ENCODE peak calls at places on chromosomes 3 and 15, in nine cellular contexts. I, S, J, E, Z, D, A, O and Q are unnamed samples.

GRCh38 chr15:31273258-31273941 is 53.2 kb upstream of the KLF13 start:
- DNase-seq in O (peak; percentile 60), J (no peak), D (no peak), A (no peak), E (no peak), Z (no peak), I (no peak), S (peak; percentile 0), Q (no peak)

GRCh38 chr15:28933710-28934445 is 48.1 kb downstream of the APBA2 start:
- DNase-seq in A (peak; percentile 41), S (no peak), E (no peak), O (no peak), I (no peak), D (no peak), J (no peak), Z (no peak), Q (no peak)

GRCh38 chr3:18010001-18010400 is 267.6 kb upstream of the TBC1D5 start:
- DNase-seq in Z (no peak), D (no peak), I (no peak), O (peak; percentile 61), J (no peak), S (no peak), E (peak; percentile 8), A (no peak), Q (no peak)

GRCh38 chr3:126928921-126929485 is 53.9 kb upstream of the PLXNA1 start:
- DNase-seq in I (no peak), E (no peak), Z (no peak), D (no peak), S (no peak), O (no peak), A (no peak), J (no peak), Q (no peak)

GRCh38 chr3:191328383-191328962 is 721 bp upstream of the CCDC50 start:
- DNase-seq in D (no peak), O (no peak), J (no peak), A (no peak), I (no peak), E (no peak), S (no peak), Z (no peak), Q (no peak)

GRCh38 chr3:34012102-34012461 is 213.7 kb downstream of the PDCD6IP start:
- DNase-seq in E (peak; percentile 99), O (peak; percentile 7), J (no peak), S (no peak), Z (no peak), D (peak; percentile 95), A (peak; percentile 99), I (no peak), Q (peak; percentile 29)

GRCh38 chr3:175266478-175266877 is 407.3 kb downstream of the NAALADL2 start:
- DNase-seq in I (no peak), O (no peak), E (peak; percentile 65), D (no peak), A (peak; percentile 63), S (no peak), J (no peak), Z (no peak), Q (no peak)

GRCh38 chr3:143928056-143928455 is 43.6 kb upstream of the DIPK2A start:
- DNase-seq in D (no peak), E (no peak), Z (no peak), O (no peak), J (no peak), A (no peak), S (no peak), I (no peak), Q (no peak)

GRCh38 chr3:125165189-125165947 is 47.2 kb downstream of the SLC12A8 start:
- DNase-seq in Z (peak; percentile 19), E (peak; percentile 60), J (no peak), D (peak; percentile 61), S (no peak), A (peak; percentile 69), I (no peak), O (no peak), Q (no peak)

GRCh38 chr3:102142379-102143058 is 292.3 kb upstream of the ZPLD1 start:
- DNase-seq in Z (no peak), A (peak; percentile 27), S (no peak), E (no peak), O (no peak), D (no peak), I (no peak), J (no peak), Q (no peak)

GRCh38 chr3:150147776-150148175 is 177.1 kb upstream of the PFN2 start:
- DNase-seq in A (peak; percentile 72), J (no peak), I (no peak), D (no peak), Z (no peak), E (peak; percentile 86), O (no peak), S (no peak), Q (no peak)

GRCh38 chr15:24621630-24622215 is 53.9 kb upstream of the NPAP1 start:
- DNase-seq in Z (no peak), A (no peak), D (no peak), S (no peak), J (no peak), E (no peak), O (no peak), I (no peak), Q (no peak)

GRCh38 chr3:3125977-3126376 is 763 bp upstream of the TRNT1 start:
- DNase-seq in E (no peak), S (no peak), Z (no peak), O (no peak), I (no peak), J (no peak), A (no peak), D (no peak), Q (no peak)

GRCh38 chr3:172106989-172107388 is 67.6 kb downstream of the FNDC3B start:
- DNase-seq in O (peak; percentile 95), J (peak; percentile 40), I (peak; percentile 17), Z (peak; percentile 43), S (peak; percentile 55), E (no peak), A (no peak), D (no peak), Q (no peak)

GRCh38 chr15:89675606-89676005 is 3.6 kb downstream of the PLIN1 start:
- DNase-seq in E (no peak), I (no peak), Z (no peak), D (no peak), J (no peak), A (no peak), S (no peak), O (no peak), Q (no peak)

GRCh38 chr15:58352026-58352929 is 79.5 kb upstream of the LIPC start:
- DNase-seq in A (peak; percentile 48), O (no peak), I (no peak), J (no peak), S (no peak), E (no peak), Z (no peak), D (no peak), Q (no peak)

GRCh38 chr15:78434134-78434533 is 3.9 kb upstream of the IREB2 start:
- DNase-seq in E (no peak), J (no peak), Z (no peak), D (no peak), S (no peak), O (no peak), I (no peak), A (no peak), Q (no peak)

GRCh38 chr3:60708191-60708975 is 542.9 kb downstream of the FHIT start:
- DNase-seq in O (no peak), S (no peak), J (no peak), I (no peak), Z (no peak), D (peak; percentile 3), E (peak; percentile 82), A (peak; percentile 82), Q (no peak)

GRCh38 chr15:72135719-72136118 is 17.5 kb downstream of the SENP8 start:
- DNase-seq in E (no peak), Z (no peak), I (no peak), J (no peak), D (no peak), O (no peak), A (peak; percentile 14), S (no peak), Q (no peak)